ENCODE peak calls at places on chromosome X, in seven cellular contexts. Q, W, P, F, A, D and L are unnamed samples.

GRCh38 chrX:77087529-77088169 is 359.5 kb upstream of the FGF16 start:
- DNase-seq in Q (no peak), W (no peak), P (no peak), F (no peak), A (no peak), D (no peak), L (no peak)

GRCh38 chrX:14554132-14554715 is 24.9 kb downstream of the GLRA2 start:
- DNase-seq in Q (no peak), W (no peak), P (no peak), F (no peak), A (no peak), D (no peak), L (no peak)

GRCh38 chrX:116267511-116268040 is 97.0 kb downstream of the AGTR2 start:
- DNase-seq in Q (no peak), W (no peak), P (no peak), F (no peak), A (no peak), D (no peak), L (no peak)

GRCh38 chrX:97494756-97495372 is 611.2 kb downstream of the RPA4 start:
- DNase-seq in Q (no peak), W (no peak), P (no peak), F (no peak), A (peak), D (no peak), L (no peak)

GRCh38 chrX:20442597-20442996 is 175.9 kb upstream of the RPS6KA3 start:
- DNase-seq in Q (peak), W (peak), P (peak), F (peak), A (peak), D (peak), L (peak)

GRCh38 chrX:552496-552895 is 78.1 kb upstream of the SHOX start:
- DNase-seq in Q (no peak), W (no peak), P (no peak), F (no peak), A (no peak), D (no peak), L (no peak)

GRCh38 chrX:3717742-3718420 is 4.4 kb upstream of the PRKX start:
- DNase-seq in Q (no peak), W (no peak), P (no peak), F (no peak), A (no peak), D (no peak), L (no peak)

GRCh38 chrX:633655-634305 is 3.2 kb downstream of the SHOX start:
- DNase-seq in Q (no peak), W (no peak), P (no peak), F (no peak), A (no peak), D (no peak), L (no peak)

GRCh38 chrX:41825796-41826195 is 97.6 kb downstream of the CASK start:
- DNase-seq in Q (no peak), W (no peak), P (no peak), F (no peak), A (no peak), D (no peak), L (no peak)

GRCh38 chrX:50103866-50104566 is 96.8 kb downstream of the AKAP4 start:
- DNase-seq in Q (no peak), W (no peak), P (no peak), F (no peak), A (no peak), D (no peak), L (no peak)

GRCh38 chrX:153379971-153380581 is 21.1 kb downstream of the PNMA6E start:
- DNase-seq in Q (no peak), W (no peak), P (no peak), F (no peak), A (no peak), D (no peak), L (no peak)

GRCh38 chrX:2662586-2662985 is 28.5 kb upstream of the CD99 start:
- DNase-seq in Q (no peak), W (no peak), P (no peak), F (no peak), A (no peak), D (no peak), L (no peak)

GRCh38 chrX:136607236-136607635 is 40.7 kb upstream of the CD40LG start:
- DNase-seq in Q (no peak), W (no peak), P (no peak), F (no peak), A (no peak), D (no peak), L (no peak)

GRCh38 chrX:50704360-50704759 is 109.6 kb downstream of the SHROOM4 start:
- DNase-seq in Q (no peak), W (no peak), P (no peak), F (no peak), A (no peak), D (no peak), L (no peak)

GRCh38 chrX:18941896-18942295 is 42.0 kb downstream of the PHKA2 start:
- DNase-seq in Q (no peak), W (no peak), P (no peak), F (no peak), A (no peak), D (no peak), L (no peak)

DNA sequence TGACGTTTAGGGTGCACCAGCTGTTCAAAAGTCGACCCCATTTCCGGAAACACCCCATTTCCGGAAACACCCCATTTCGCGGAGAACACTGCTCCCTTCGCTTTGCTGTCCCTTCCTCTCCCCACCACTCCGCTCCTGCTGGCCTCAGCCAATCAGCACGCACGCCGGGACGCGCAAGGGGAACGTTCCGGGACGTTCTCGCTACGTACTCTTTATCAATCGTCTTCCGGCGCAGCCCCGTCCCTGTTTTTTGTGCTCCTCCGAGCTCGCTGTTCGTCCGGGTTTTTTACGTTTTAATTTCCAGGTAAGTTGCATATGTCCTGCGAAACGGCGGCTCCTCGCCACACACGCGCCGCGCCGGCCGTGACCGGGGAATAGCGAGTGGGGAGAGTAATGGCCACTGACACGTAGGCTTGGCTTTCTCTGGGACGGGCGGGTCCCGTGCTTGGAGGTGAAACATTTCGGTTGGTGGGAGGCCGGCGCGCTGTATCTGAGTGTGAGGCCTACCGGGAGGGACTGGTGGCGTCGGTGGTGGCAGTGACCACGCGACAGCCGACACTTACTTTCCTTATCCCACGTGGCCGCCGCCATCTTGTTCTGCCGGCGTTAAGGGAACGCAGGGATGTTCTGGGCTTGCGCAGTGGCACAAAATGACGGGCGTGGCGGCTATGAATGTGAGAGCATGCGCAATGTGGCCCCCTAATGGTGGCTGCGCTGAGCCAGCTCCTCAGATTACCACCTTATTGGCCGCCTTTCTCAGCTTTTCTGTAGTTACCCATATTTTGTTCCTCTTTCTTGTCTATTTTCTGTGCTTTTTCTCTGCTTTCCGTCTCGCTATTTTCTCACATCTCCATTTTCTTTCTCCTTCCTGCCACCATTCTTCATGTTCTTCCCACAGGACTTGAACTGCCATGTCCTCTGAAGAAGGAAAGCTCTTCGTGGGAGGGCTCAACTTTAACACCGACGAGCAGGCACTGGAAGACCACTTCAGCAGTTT is at the start of gene RBM3:
- DNase-seq in Q (peak), W (peak), P (peak), F (peak), A (peak), D (peak), L (peak)
- TF ChIP-seq CTCF in Q (peak), W (no peak), P (peak), F (peak), A (peak), D (peak), L (no peak)

GRCh38 chrX:38717871-38718270 is 83.4 kb upstream of the MID1IP1 start:
- DNase-seq in Q (peak), W (no peak), P (no peak), F (no peak), A (peak), D (no peak), L (no peak)
- TF ChIP-seq CTCF in Q (peak), W (peak), P (peak), F (no peak), A (peak), D (peak), L (peak)

GRCh38 chrX:13470680-13470967 is 98.8 kb upstream of the EGFL6 start:
- DNase-seq in Q (no peak), W (no peak), P (no peak), F (no peak), A (no peak), D (no peak), L (no peak)
- TF ChIP-seq CTCF in Q (no peak), W (no peak), P (no peak), F (no peak), A (no peak), D (no peak), L (no peak)

GRCh38 chrX:43655961-43656494 is at the start of gene MAOA:
- DNase-seq in Q (peak), W (peak), P (no peak), F (peak), A (no peak), D (peak), L (no peak)

GRCh38 chrX:43655151-43655676 is 885 bp upstream of the MAOA start:
- DNase-seq in Q (peak), W (peak), P (no peak), F (peak), A (no peak), D (peak), L (peak)

GRCh38 chrX:43654431-43655150 is 1.5 kb upstream of the MAOA start:
- DNase-seq in Q (peak), W (peak), P (peak), F (peak), A (peak), D (peak), L (peak)
- TF ChIP-seq CTCF in Q (peak), W (peak), P (peak), F (no peak), A (no peak), D (no peak), L (no peak)

GRCh38 chrX:12447448-12448154 is 309.3 kb downstream of the FRMPD4 start:
- DNase-seq in Q (no peak), W (no peak), P (no peak), F (no peak), A (no peak), D (no peak), L (no peak)
- TF ChIP-seq CTCF in Q (no peak), W (no peak), P (no peak), F (no peak), A (no peak), D (no peak), L (no peak)